ENCODE peak calls at places on chromosome 17, in six cellular contexts. L is GOT3; G is activated CD4-positive, alpha-beta T cell treated with anti-CD3 and anti-CD28 coated beads, Interleukin-2, amount 50 U/mL, for 1 hour; C is cardiac muscle cell; N is NCI-H1092 treated with DMSO at 0.1 percent for 48 hours; A is hypothalamus. D is an unnamed sample.

GRCh38 chr17:512926-513325 is 160.3 kb upstream of the RPH3AL start:
- DNase-seq in L (no peak), G (no peak), C (no peak), N (no peak), A (no peak), D (peak)

GRCh38 chr17:82228278-82228841 is 482 bp upstream of the SLC16A3 start:
- DNase-seq in L (no peak), G (peak), C (no peak), N (no peak), A (no peak), D (no peak)

GRCh38 chr17:55546481-55546880 is 35.2 kb upstream of the SMIM36 start:
- DNase-seq in L (no peak), G (no peak), C (no peak), N (no peak), A (no peak), D (no peak)

GRCh38 chr17:74185786-74186185 is 17.7 kb upstream of the RPL38 start:
- DNase-seq in L (no peak), G (no peak), C (no peak), N (peak), A (no peak), D (no peak)

GRCh38 chr17:56737741-56738161 is 96.0 kb downstream of the C17orf67 start:
- DNase-seq in L (no peak), G (no peak), C (peak), N (no peak), A (no peak), D (peak)

GRCh38 chr17:68133370-68134045 is 98.0 kb downstream of the KPNA2 start:
- DNase-seq in L (no peak), G (no peak), C (no peak), N (no peak), A (no peak), D (no peak)

GRCh38 chr17:78374631-78375274 is 3.7 kb upstream of the PGS1 start:
- DNase-seq in L (no peak), G (no peak), C (no peak), N (no peak), A (no peak), D (peak)

GRCh38 chr17:36867716-36868115 is 69.6 kb upstream of the LHX1 start:
- DNase-seq in L (no peak), G (no peak), C (no peak), N (no peak), A (no peak), D (no peak)

GRCh38 chr17:69561462-69561861 is 147.0 kb downstream of the MAP2K6 start:
- DNase-seq in L (no peak), G (no peak), C (no peak), N (no peak), A (no peak), D (no peak)

GRCh38 chr17:82112866-82113390 is 14.9 kb upstream of the FASN start:
- DNase-seq in L (no peak), G (no peak), C (no peak), N (no peak), A (no peak), D (no peak)

GRCh38 chr17:21119247-21119944 is 7.4 kb upstream of the DHRS7B start:
- DNase-seq in L (no peak), G (peak), C (peak), N (peak), A (no peak), D (peak)

GRCh38 chr17:82929011-82929622 is 89.3 kb upstream of the ZNF750 start:
- DNase-seq in L (no peak), G (no peak), C (no peak), N (no peak), A (no peak), D (no peak)

GRCh38 chr17:64998436-64999190 is 57.9 kb downstream of the GNA13 start:
- DNase-seq in L (no peak), G (no peak), C (no peak), N (no peak), A (no peak), D (no peak)

GRCh38 chr17:58282442-58282841 is 1.7 kb upstream of the MPO start:
- DNase-seq in L (no peak), G (no peak), C (no peak), N (no peak), A (no peak), D (no peak)

GRCh38 chr17:53722407-53722806 is 100.3 kb upstream of the KIF2B start:
- DNase-seq in L (no peak), G (no peak), C (no peak), N (no peak), A (no peak), D (peak)

GRCh38 chr17:44642861-44643260 is 13.4 kb upstream of the MEIOC start:
- DNase-seq in L (no peak), G (no peak), C (no peak), N (no peak), A (no peak), D (peak)

GRCh38 chr17:80124351-80124981 is 22.5 kb downstream of the EIF4A3 start:
- DNase-seq in L (no peak), G (no peak), C (peak), N (peak), A (no peak), D (peak)

GRCh38 chr17:35051183-35051578 is 12.3 kb downstream of the RFFL start:
- DNase-seq in L (no peak), G (peak), C (no peak), N (no peak), A (no peak), D (no peak)

GRCh38 chr17:82475458-82475857 is 16.9 kb downstream of the NARF start:
- DNase-seq in L (no peak), G (no peak), C (no peak), N (no peak), A (no peak), D (no peak)

GRCh38 chr17:79019631-79020584 is 4.1 kb upstream of the C1QTNF1 start:
- DNase-seq in L (no peak), G (peak), C (peak), N (peak), A (no peak), D (peak)

GRCh38 chr17:29613371-29613837 is 9.3 kb downstream of the CORO6 start:
- DNase-seq in L (no peak), G (peak), C (peak), N (no peak), A (peak), D (peak)

GRCh38 chr17:75159196-75160031 is 5.1 kb upstream of the JPT1 start:
- DNase-seq in L (no peak), G (no peak), C (no peak), N (no peak), A (no peak), D (peak)

GRCh38 chr17:79834575-79835469 is 4.4 kb downstream of the CBX4 start:
- DNase-seq in L (no peak), G (peak), C (peak), N (no peak), A (no peak), D (no peak)

GRCh38 chr17:34442387-34443111 is 79.5 kb upstream of the CCL1 start:
- DNase-seq in L (no peak), G (no peak), C (no peak), N (no peak), A (no peak), D (no peak)

GRCh38 chr17:13522749-13523148 is 79.0 kb downstream of the HS3ST3A1 start:
- DNase-seq in L (no peak), G (no peak), C (no peak), N (no peak), A (no peak), D (no peak)

GRCh38 chr17:78997881-78998280 is 11.7 kb downstream of the CANT1 start:
- DNase-seq in L (no peak), G (no peak), C (no peak), N (no peak), A (no peak), D (no peak)

GRCh38 chr17:27381007-27381501 is 75.2 kb upstream of the KSR1 start:
- DNase-seq in L (no peak), G (peak), C (peak), N (peak), A (no peak), D (peak)

GRCh38 chr17:18967806-18968744 is 16.1 kb downstream of the SLC5A10 start:
- DNase-seq in L (no peak), G (no peak), C (peak), N (peak), A (no peak), D (no peak)

GRCh38 chr17:75637561-75637960 is 4.3 kb downstream of the SMIM5 start:
- DNase-seq in L (no peak), G (no peak), C (no peak), N (no peak), A (no peak), D (no peak)

GRCh38 chr17:15918661-15919259 is 26.2 kb upstream of the ADORA2B start:
- DNase-seq in L (no peak), G (no peak), C (no peak), N (no peak), A (no peak), D (no peak)

GRCh38 chr17:28746611-28747045 is 2.8 kb downstream of the TRAF4 start:
- DNase-seq in L (no peak), G (no peak), C (no peak), N (peak), A (peak), D (no peak)

GRCh38 chr17:77831497-77832179 is 126.9 kb upstream of the TNRC6C start:
- DNase-seq in L (no peak), G (no peak), C (no peak), N (no peak), A (no peak), D (peak)

GRCh38 chr17:19502517-19502916 is 31.1 kb upstream of the SLC47A1 start:
- DNase-seq in L (no peak), G (peak), C (no peak), N (no peak), A (no peak), D (no peak)

GRCh38 chr17:51796026-51796425 is 362.5 kb downstream of the CA10 start:
- DNase-seq in L (no peak), G (no peak), C (no peak), N (no peak), A (no peak), D (no peak)

GRCh38 chr17:79622201-79622601 is 11.3 kb upstream of the RBFOX3 start:
- DNase-seq in L (no peak), G (no peak), C (no peak), N (peak), A (no peak), D (no peak)

GRCh38 chr17:35879748-35880654 is at the start of gene CCL5:
- DNase-seq in L (no peak), G (no peak), C (no peak), N (no peak), A (no peak), D (no peak)

GRCh38 chr17:82177761-82178498 is 34.7 kb downstream of the CCDC57 start:
- DNase-seq in L (no peak), G (no peak), C (no peak), N (no peak), A (no peak), D (no peak)

GRCh38 chr17:82985973-82986372 is 93.4 kb upstream of the METRNL start:
- DNase-seq in L (no peak), G (peak), C (peak), N (no peak), A (no peak), D (peak)

GRCh38 chr17:78355045-78355641 is 4.7 kb downstream of the SOCS3 start:
- DNase-seq in L (no peak), G (no peak), C (no peak), N (no peak), A (no peak), D (no peak)